ENCODE peak calls at places on chromosomes 3 and 15, in six cellular contexts. X is natural killer cell, H is adrenal gland, A is GM13977, N is B cell, M is nephron progenitor cell. W is an unnamed sample.

GRCh38 chr3:18382760-18383369 is 42.3 kb downstream of the SATB1 start:
- DNase-seq in X (no peak), H (no peak), A (no peak), N (no peak), M (no peak), W (no peak)

GRCh38 chr3:57852896-57853295 is 96.8 kb downstream of the SLMAP start:
- DNase-seq in X (no peak), H (no peak), A (peak), N (no peak), M (no peak), W (no peak)

GRCh38 chr3:156142649-156143048 is 22.3 kb downstream of the KCNAB1 start:
- DNase-seq in X (no peak), H (no peak), A (no peak), N (no peak), M (no peak), W (no peak)

GRCh38 chr3:105827959-105828358 is 40.9 kb downstream of the CBLB start:
- DNase-seq in X (no peak), H (peak), A (no peak), N (no peak), M (no peak), W (peak)

GRCh38 chr3:66472313-66473134 is 28.3 kb downstream of the LRIG1 start:
- DNase-seq in X (no peak), H (no peak), A (peak), N (peak), M (no peak), W (peak)

GRCh38 chr3:24401811-24402185 is 92.9 kb downstream of the THRB start:
- DNase-seq in X (no peak), H (no peak), A (no peak), N (no peak), M (no peak), W (no peak)

GRCh38 chr3:133924041-133924440 is 28.4 kb upstream of the RAB6B start:
- DNase-seq in X (no peak), H (no peak), A (no peak), N (no peak), M (no peak), W (no peak)

GRCh38 chr15:41780266-41780665 is 6.0 kb downstream of the MAPKBP1 start:
- DNase-seq in X (no peak), H (no peak), A (no peak), N (no peak), M (no peak), W (no peak)

GRCh38 chr3:143895805-143896204 is 47.5 kb upstream of the SLC9A9 start:
- DNase-seq in X (no peak), H (no peak), A (peak), N (peak), M (no peak), W (no peak)

GRCh38 chr3:171851685-171852084 is 8.5 kb downstream of the TMEM212 start:
- DNase-seq in X (no peak), H (no peak), A (no peak), N (no peak), M (no peak), W (no peak)

DNA sequence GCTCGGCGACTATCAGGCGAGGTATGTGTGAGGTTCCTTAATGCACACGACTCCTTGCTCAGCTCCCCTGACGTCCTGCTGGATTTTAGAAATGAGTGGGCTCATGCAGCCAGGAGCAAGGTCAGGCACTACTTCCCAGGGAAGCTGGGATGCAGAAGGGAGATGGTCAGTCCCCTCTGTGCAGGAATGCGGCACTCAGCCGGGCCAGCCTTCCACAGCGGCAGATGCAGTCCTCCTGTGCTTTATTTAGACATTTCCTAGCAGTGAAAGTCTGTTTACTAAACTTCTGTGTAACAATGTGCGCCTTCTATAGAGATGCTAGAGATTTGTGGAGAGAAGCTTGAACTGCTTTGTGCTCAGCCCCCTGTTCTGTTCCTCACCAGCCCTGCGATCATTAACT is 252.1 kb downstream of the SLCO3A1 start:
- DNase-seq in X (no peak), H (no peak), A (no peak), N (no peak), M (no peak), W (no peak)
- TF ChIP-seq CTCF in X (no peak), H (no peak), A (no peak), N (no peak), M (no peak), W (no peak)

DNA sequence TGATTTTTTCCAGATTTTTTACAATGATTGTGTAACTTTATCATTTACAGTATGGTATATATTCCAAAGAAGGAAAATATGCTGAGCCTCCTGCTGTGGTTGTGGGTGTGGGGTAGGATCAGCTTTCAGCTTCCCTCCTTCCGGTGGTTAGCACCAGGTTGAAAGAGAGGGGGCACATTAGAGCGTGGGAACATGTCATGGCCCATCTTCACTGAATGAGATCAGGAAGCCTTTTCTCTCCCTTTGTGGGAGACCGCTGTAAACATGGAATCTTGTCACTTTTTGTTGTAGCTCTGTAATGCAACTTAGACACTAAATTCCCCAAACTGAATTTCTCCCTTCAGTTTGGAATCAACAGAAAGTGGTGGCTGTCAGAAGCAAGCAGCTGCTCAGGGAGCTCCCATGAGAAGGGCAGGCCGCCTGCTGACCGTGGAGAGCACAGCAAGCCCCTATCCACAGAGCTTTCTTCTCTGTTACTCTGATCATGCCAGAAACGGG is 86.7 kb upstream of the LIMD1 start:
- DNase-seq in X (no peak), H (no peak), A (no peak), N (no peak), M (peak), W (peak)
- TF ChIP-seq CTCF in X (no peak), H (peak), A (peak), N (no peak), M (peak), W (no peak)

GRCh38 chr3:193782280-193782654 is 189.3 kb downstream of the OPA1 start:
- DNase-seq in X (no peak), H (no peak), A (no peak), N (no peak), M (peak), W (no peak)
- TF ChIP-seq CTCF in X (no peak), H (no peak), A (no peak), N (no peak), M (no peak), W (no peak)

DNA sequence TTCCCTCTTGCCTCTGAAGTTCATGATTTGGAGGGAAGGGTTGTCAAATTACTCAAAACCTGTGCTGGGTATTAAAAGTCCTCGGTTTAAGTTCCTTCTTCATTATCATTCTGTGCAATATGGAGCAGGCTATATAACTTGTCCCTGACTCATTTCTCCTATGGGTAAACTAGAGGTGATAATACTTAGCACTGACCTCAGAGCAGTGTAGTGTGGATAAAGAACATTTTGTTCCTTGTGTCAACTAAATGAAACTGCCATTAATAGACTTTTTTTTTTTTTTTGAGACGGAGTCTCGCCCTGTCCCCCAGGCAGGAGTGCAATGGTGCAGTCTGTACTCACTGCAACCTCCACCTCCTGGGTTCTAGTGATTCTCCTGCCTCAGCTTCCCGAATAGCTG is 2.2 kb upstream of the BBX start:
- DNase-seq in X (no peak), H (no peak), A (no peak), N (no peak), M (no peak), W (no peak)
- TF ChIP-seq CTCF in X (no peak), H (no peak), A (no peak), N (no peak), M (no peak), W (no peak)

DNA sequence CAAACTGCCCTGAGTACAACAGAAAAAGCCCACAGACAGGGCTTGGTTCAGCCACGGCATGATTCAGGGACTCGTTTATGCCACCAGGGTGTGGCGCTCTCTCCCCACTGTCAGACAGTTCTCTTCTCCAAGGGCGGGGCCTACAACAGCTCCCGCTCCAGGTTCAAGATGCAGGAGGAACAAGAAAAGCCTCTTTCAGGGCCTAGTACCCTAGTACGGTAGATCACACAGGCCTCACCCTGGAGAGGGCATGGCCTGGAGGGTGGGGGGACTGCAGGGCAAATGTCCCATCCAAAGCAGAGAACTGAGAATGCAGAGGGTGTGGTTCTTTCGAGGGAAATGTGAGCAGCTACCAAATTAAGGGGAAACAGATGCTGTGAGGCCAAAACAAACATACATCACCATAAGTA is 12.0 kb downstream of the MESD start:
- DNase-seq in X (no peak), H (peak), A (no peak), N (peak), M (peak), W (peak)
- TF ChIP-seq CTCF in X (no peak), H (peak), A (peak), N (peak), M (peak), W (peak)

DNA sequence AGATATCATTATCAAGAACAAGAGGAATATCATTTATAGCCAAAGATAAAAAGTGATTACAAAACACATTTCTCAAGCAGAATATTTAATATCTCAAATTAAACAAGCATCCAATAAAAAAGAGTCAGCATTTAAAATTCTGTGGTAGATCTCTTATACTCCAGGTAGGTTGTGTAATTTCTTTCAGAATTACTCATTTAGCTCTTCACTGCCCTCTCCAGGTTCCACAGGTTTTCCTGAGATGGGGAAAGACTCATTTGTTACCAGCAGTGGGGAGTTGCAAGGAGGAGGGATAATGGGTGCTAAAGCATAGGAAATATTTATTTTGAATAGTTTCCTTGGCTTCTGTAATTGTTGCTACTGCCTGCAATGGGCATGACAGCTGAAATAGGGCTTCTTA is 83.1 kb upstream of the RASGRP1 start:
- DNase-seq in X (no peak), H (no peak), A (no peak), N (no peak), M (no peak), W (no peak)
- TF ChIP-seq CTCF in X (no peak), H (peak), A (no peak), N (no peak), M (peak), W (no peak)

GRCh38 chr3:111785034-111785433 is 74.0 kb upstream of the PHLDB2 start:
- DNase-seq in X (no peak), H (no peak), A (no peak), N (no peak), M (no peak), W (no peak)
- TF ChIP-seq CTCF in X (no peak), H (no peak), A (no peak), N (no peak), M (no peak), W (no peak)

GRCh38 chr15:71094137-71094536 is 21.1 kb upstream of the THSD4 start:
- DNase-seq in X (no peak), H (no peak), A (no peak), N (no peak), M (no peak), W (no peak)
- TF ChIP-seq CTCF in X (no peak), H (no peak), A (no peak), N (no peak), M (no peak), W (no peak)

W was measured in activated CD8-positive, alpha-beta T cell treated with anti-CD3 and anti-CD28 coated beads for 36 hours.